ENCODE peak calls at places on chromosomes 2 and 18, in six cellular contexts. O is left ventricle myocardium inferior; Y is ovary; F is IMR-90; K is CD8-positive, alpha-beta memory T cell; L is uterus. J is an unnamed sample.
A peak's percentile ranks its signal among the peaks of the same experiment; 100 is the strongest.

GRCh38 chr2:130755234-130756040 is at the start of gene AMER3:
- DNase-seq in O (no peak), Y (no peak), F (no peak), K (no peak), L (no peak), J (no peak)

GRCh38 chr2:163571423-163572102 is 164.2 kb downstream of the FIGN start:
- DNase-seq in O (no peak), Y (no peak), F (no peak), K (no peak), L (no peak), J (no peak)

GRCh38 chr18:7177131-7177744 is 53.7 kb upstream of the LRRC30 start:
- DNase-seq in O (no peak), Y (peak; percentile 43), F (peak; percentile 85), K (no peak), L (peak; percentile 72), J (no peak)

GRCh38 chr2:203743441-203743932 is 37.0 kb downstream of the CD28 start:
- DNase-seq in O (no peak), Y (no peak), F (peak; percentile 43), K (no peak), L (no peak), J (no peak)

GRCh38 chr2:209314641-209315040 is 109.2 kb upstream of the MAP2 start:
- DNase-seq in O (no peak), Y (no peak), F (no peak), K (no peak), L (no peak), J (no peak)

GRCh38 chr2:237210297-237210696 is 124.6 kb downstream of the COPS8 start:
- DNase-seq in O (no peak), Y (no peak), F (no peak), K (no peak), L (no peak), J (no peak)

GRCh38 chr2:149598014-149598395 is 10.4 kb upstream of the MMADHC start:
- DNase-seq in O (no peak), Y (no peak), F (peak; percentile 39), K (no peak), L (no peak), J (no peak)

GRCh38 chr2:206225435-206226232 is 48.8 kb upstream of the ZDBF2 start:
- DNase-seq in O (no peak), Y (no peak), F (no peak), K (no peak), L (no peak), J (no peak)

GRCh38 chr2:187825-188224 is 76.0 kb downstream of the SH3YL1 start:
- DNase-seq in O (no peak), Y (no peak), F (no peak), K (no peak), L (no peak), J (no peak)

GRCh38 chr2:33511141-33511540 is 34.7 kb downstream of the RASGRP3 start:
- DNase-seq in O (no peak), Y (no peak), F (peak; percentile 88), K (no peak), L (no peak), J (no peak)

GRCh38 chr2:33512112-33512511 is 35.7 kb downstream of the RASGRP3 start:
- DNase-seq in O (no peak), Y (no peak), F (no peak), K (no peak), L (no peak), J (no peak)

GRCh38 chr2:33510589-33510968 is 34.1 kb downstream of the RASGRP3 start:
- DNase-seq in O (no peak), Y (no peak), F (peak; percentile 81), K (no peak), L (no peak), J (no peak)

GRCh38 chr2:33513480-33513879 is 37.0 kb downstream of the RASGRP3 start:
- DNase-seq in O (no peak), Y (no peak), F (no peak), K (no peak), L (no peak), J (no peak)

DNA sequence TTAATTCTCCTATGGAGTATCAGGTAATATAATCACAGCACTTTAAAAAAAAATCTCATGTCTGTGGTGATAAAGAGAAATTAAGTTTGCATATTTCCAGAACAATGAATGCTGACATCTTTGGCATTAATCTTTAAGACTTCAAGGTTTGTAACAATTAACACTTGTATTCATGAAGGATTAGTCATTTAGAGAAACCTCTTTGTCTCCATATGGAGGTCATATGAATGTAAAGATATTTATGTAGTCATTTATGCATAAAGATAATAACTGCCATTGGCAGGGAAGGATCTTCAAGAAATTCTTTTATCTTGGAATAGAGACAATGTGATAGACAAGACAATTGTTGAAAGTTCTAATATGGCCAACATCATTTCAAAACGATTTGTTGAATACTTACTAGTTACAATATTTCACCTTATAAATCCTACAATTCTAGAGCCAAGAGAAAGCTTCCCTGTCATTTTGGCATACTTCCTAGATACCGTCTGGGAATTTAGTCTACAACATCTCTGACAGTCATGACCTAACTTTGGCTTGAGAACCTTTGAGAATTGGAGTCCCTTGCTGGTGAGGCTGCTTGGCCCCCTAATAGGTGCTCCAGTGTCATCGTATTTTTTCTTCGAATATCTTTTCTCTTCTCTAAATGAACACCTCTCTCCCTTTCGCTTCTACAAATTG is 33.6 kb downstream of the RASGRP3 start:
- DNase-seq in O (no peak), Y (no peak), F (peak; percentile 43), K (no peak), L (no peak), J (no peak)
- H3K36me3 ChIP-seq in O (peaks cover 7% of the 10 kb centered on the region), Y (no peaks in the 10 kb centered on the region), F (no peaks in the 10 kb centered on the region), K (no peaks in the 10 kb centered on the region), L (no peaks in the 10 kb centered on the region), J (no peaks in the 10 kb centered on the region)

GRCh38 chr2:227506456-227506855 is 34.5 kb downstream of the AGFG1 start:
- DNase-seq in O (no peak), Y (no peak), F (no peak), K (no peak), L (no peak), J (no peak)

GRCh38 chr2:227509086-227509485 is 37.1 kb downstream of the AGFG1 start:
- DNase-seq in O (no peak), Y (no peak), F (no peak), K (no peak), L (no peak), J (no peak)

GRCh38 chr2:227503433-227504406 is 31.8 kb downstream of the AGFG1 start:
- DNase-seq in O (no peak), Y (no peak), F (peak; percentile 57), K (no peak), L (no peak), J (no peak)

GRCh38 chr2:227508001-227508400 is 36.0 kb downstream of the AGFG1 start:
- DNase-seq in O (no peak), Y (no peak), F (no peak), K (no peak), L (no peak), J (no peak)

GRCh38 chr2:227504700-227505099 is 32.7 kb downstream of the AGFG1 start:
- DNase-seq in O (no peak), Y (no peak), F (no peak), K (no peak), L (no peak), J (no peak)
- H3K4me3 ChIP-seq in O (no peak overlapping the region), Y (no peak overlapping the region), F (no peak overlapping the region), K (no peak overlapping the region), L (no peak overlapping the region), J (no peak overlapping the region)

GRCh38 chr2:127137225-127137624 is 30.3 kb upstream of the BIN1 start:
- DNase-seq in O (no peak), Y (no peak), F (no peak), K (no peak), L (no peak), J (no peak)

GRCh38 chr2:127139766-127140165 is 32.8 kb upstream of the BIN1 start:
- DNase-seq in O (no peak), Y (no peak), F (no peak), K (no peak), L (no peak), J (no peak)

GRCh38 chr2:127138281-127138680 is 31.3 kb upstream of the BIN1 start:
- DNase-seq in O (no peak), Y (no peak), F (no peak), K (no peak), L (no peak), J (no peak)

GRCh38 chr2:127134833-127135830 is 28.2 kb upstream of the BIN1 start:
- DNase-seq in O (no peak), Y (no peak), F (no peak), K (no peak), L (no peak), J (no peak)

GRCh38 chr2:127137741-127138140 is 30.8 kb upstream of the BIN1 start:
- DNase-seq in O (no peak), Y (no peak), F (no peak), K (no peak), L (no peak), J (no peak)
- H3K27ac ChIP-seq in O (no peak overlapping the region), Y (no peak overlapping the region), F (no peak overlapping the region), K (no peak overlapping the region), L (no peak overlapping the region), J (no peak overlapping the region)

DNA sequence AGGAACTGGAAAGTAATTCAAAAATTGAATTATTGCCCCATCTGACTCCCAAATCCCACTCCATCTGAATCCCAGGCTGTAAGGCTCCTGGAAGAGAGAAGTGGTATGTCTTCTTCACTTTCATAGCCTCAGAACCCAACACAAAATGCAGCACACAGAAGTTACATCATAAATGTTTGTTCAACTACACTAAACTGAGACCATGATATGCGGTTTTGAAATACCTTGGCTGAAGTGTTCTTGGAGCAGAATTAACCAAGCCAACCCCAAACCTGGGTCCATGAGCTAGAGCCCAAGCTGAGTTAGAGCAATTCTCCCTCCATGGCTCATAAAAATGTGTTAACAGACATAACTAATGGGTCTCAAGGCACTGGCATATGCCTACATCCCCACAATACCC is 23.3 kb downstream of the NEB start:
- DNase-seq in O (no peak), Y (no peak), F (no peak), K (no peak), L (no peak), J (no peak)
- H3K36me3 ChIP-seq in O (no peaks in the 10 kb centered on the region), Y (no peaks in the 10 kb centered on the region), F (no peaks in the 10 kb centered on the region), K (no peaks in the 10 kb centered on the region), L (no peaks in the 10 kb centered on the region), J (no peaks in the 10 kb centered on the region)

DNA sequence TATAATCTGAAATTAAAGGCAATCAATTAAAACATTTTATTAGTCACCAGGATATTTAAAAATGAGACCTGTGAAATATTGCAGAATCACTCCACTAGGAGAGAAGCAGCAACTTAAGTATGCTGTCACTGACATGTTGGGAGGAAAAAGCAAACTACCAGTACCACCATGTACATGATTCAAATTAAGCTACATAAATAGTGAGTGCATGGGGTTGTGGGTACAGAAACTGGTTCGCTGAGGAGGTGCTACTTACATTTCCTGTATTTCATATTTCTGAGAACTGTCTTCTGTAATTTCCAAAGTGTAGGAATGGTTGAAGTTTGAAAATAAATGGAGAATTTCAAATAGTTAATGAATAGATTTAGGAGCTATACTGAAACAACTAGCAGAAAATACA is 7.9 kb upstream of the NR4A2 start:
- DNase-seq in O (no peak), Y (no peak), F (no peak), K (no peak), L (no peak), J (no peak)
- H3K4me3 ChIP-seq in O (no peak overlapping the region), Y (no peak overlapping the region), F (no peak overlapping the region), K (peak overlapping the region; percentile 86), L (no peak overlapping the region), J (no peak overlapping the region)

J was measured in effector memory CD4-positive, alpha-beta T cell.